ENCODE peak calls at places on chromosome X, in ten cellular contexts. One of them, this sample, is unnamed.

GRCh38 chrX:67351411-67351810 is 192.4 kb upstream of the AR start:
- DNase-seq in lower leg skin: no peak
- DNase-seq in H1: no peak
- DNase-seq in GM12892: no peak
- DNase-seq in sigmoid colon: no peak
- DNase-seq in prostate gland: no peak
- DNase-seq in spleen: no peak
- DNase-seq in breast epithelium: no peak
- DNase-seq in HepG2: no peak
- DNase-seq in adrenal gland: no peak
- DNase-seq in this sample: no peak

GRCh38 chrX:499870-500364 is 113.2 kb upstream of the PPP2R3B start:
- DNase-seq in spleen: peak
- DNase-seq in sigmoid colon: no peak
- DNase-seq in H1: peak
- DNase-seq in lower leg skin: no peak
- DNase-seq in HepG2: no peak
- DNase-seq in adrenal gland: no peak
- DNase-seq in breast epithelium: no peak
- DNase-seq in GM12892: no peak
- DNase-seq in prostate gland: no peak
- DNase-seq in this sample: no peak

GRCh38 chrX:130039847-130040246 is 57.4 kb downstream of the BCORL1 start:
- DNase-seq in sigmoid colon: no peak
- DNase-seq in breast epithelium: no peak
- DNase-seq in lower leg skin: no peak
- DNase-seq in adrenal gland: no peak
- DNase-seq in prostate gland: no peak
- DNase-seq in HepG2: no peak
- DNase-seq in GM12892: no peak
- DNase-seq in spleen: no peak
- DNase-seq in H1: no peak
- DNase-seq in this sample: no peak

GRCh38 chrX:130916636-130917422 is 13.8 kb upstream of the ENOX2 start:
- DNase-seq in lower leg skin: no peak
- DNase-seq in spleen: no peak
- DNase-seq in prostate gland: peak
- DNase-seq in sigmoid colon: no peak
- DNase-seq in breast epithelium: no peak
- DNase-seq in adrenal gland: peak
- DNase-seq in H1: no peak
- DNase-seq in HepG2: peak
- DNase-seq in GM12892: peak
- DNase-seq in this sample: no peak

GRCh38 chrX:120299928-120300327 is 11.3 kb downstream of the TMEM255A start:
- DNase-seq in prostate gland: no peak
- DNase-seq in adrenal gland: no peak
- DNase-seq in spleen: no peak
- DNase-seq in sigmoid colon: no peak
- DNase-seq in H1: no peak
- DNase-seq in HepG2: peak
- DNase-seq in lower leg skin: no peak
- DNase-seq in breast epithelium: no peak
- DNase-seq in GM12892: no peak
- DNase-seq in this sample: no peak

GRCh38 chrX:138775501-138775900 is 64.0 kb upstream of the FGF13 start:
- DNase-seq in adrenal gland: no peak
- DNase-seq in H1: no peak
- DNase-seq in sigmoid colon: no peak
- DNase-seq in prostate gland: no peak
- DNase-seq in spleen: no peak
- DNase-seq in HepG2: peak
- DNase-seq in GM12892: no peak
- DNase-seq in lower leg skin: no peak
- DNase-seq in breast epithelium: no peak
- DNase-seq in this sample: no peak

GRCh38 chrX:110061138-110061537 is 58.2 kb downstream of the TMEM164 start:
- DNase-seq in prostate gland: no peak
- DNase-seq in lower leg skin: no peak
- DNase-seq in HepG2: no peak
- DNase-seq in GM12892: no peak
- DNase-seq in adrenal gland: no peak
- DNase-seq in sigmoid colon: no peak
- DNase-seq in spleen: no peak
- DNase-seq in H1: no peak
- DNase-seq in breast epithelium: no peak
- DNase-seq in this sample: no peak

GRCh38 chrX:106263817-106264216 is 95.7 kb downstream of the PWWP3B start:
- DNase-seq in adrenal gland: no peak
- DNase-seq in prostate gland: no peak
- DNase-seq in H1: no peak
- DNase-seq in HepG2: no peak
- DNase-seq in sigmoid colon: no peak
- DNase-seq in breast epithelium: no peak
- DNase-seq in lower leg skin: no peak
- DNase-seq in GM12892: no peak
- DNase-seq in spleen: no peak
- DNase-seq in this sample: no peak

GRCh38 chrX:107429090-107429489 is 20.4 kb upstream of the FRMPD3 start:
- DNase-seq in H1: no peak
- DNase-seq in GM12892: no peak
- DNase-seq in HepG2: peak
- DNase-seq in breast epithelium: no peak
- DNase-seq in adrenal gland: no peak
- DNase-seq in lower leg skin: no peak
- DNase-seq in spleen: no peak
- DNase-seq in sigmoid colon: no peak
- DNase-seq in prostate gland: no peak
- DNase-seq in this sample: no peak

GRCh38 chrX:10195425-10195824 is 38.6 kb downstream of the CLCN4 start:
- DNase-seq in adrenal gland: no peak
- DNase-seq in GM12892: no peak
- DNase-seq in spleen: no peak
- DNase-seq in lower leg skin: no peak
- DNase-seq in H1: no peak
- DNase-seq in HepG2: no peak
- DNase-seq in prostate gland: no peak
- DNase-seq in breast epithelium: no peak
- DNase-seq in sigmoid colon: no peak
- DNase-seq in this sample: no peak

GRCh38 chrX:10197597-10198210 is 40.9 kb downstream of the CLCN4 start:
- DNase-seq in spleen: no peak
- DNase-seq in lower leg skin: no peak
- DNase-seq in adrenal gland: no peak
- DNase-seq in GM12892: no peak
- DNase-seq in breast epithelium: no peak
- DNase-seq in prostate gland: no peak
- DNase-seq in sigmoid colon: no peak
- DNase-seq in H1: no peak
- DNase-seq in HepG2: no peak
- DNase-seq in this sample: no peak

GRCh38 chrX:10198254-10198653 is 41.5 kb downstream of the CLCN4 start:
- DNase-seq in sigmoid colon: no peak
- DNase-seq in lower leg skin: no peak
- DNase-seq in spleen: no peak
- DNase-seq in prostate gland: no peak
- DNase-seq in GM12892: no peak
- DNase-seq in adrenal gland: no peak
- DNase-seq in breast epithelium: no peak
- DNase-seq in HepG2: no peak
- DNase-seq in H1: no peak
- DNase-seq in this sample: no peak

GRCh38 chrX:10193587-10193986 is 36.8 kb downstream of the CLCN4 start:
- DNase-seq in HepG2: no peak
- DNase-seq in breast epithelium: no peak
- DNase-seq in GM12892: no peak
- DNase-seq in lower leg skin: no peak
- DNase-seq in sigmoid colon: no peak
- DNase-seq in H1: no peak
- DNase-seq in spleen: no peak
- DNase-seq in prostate gland: no peak
- DNase-seq in adrenal gland: no peak
- DNase-seq in this sample: no peak

DNA sequence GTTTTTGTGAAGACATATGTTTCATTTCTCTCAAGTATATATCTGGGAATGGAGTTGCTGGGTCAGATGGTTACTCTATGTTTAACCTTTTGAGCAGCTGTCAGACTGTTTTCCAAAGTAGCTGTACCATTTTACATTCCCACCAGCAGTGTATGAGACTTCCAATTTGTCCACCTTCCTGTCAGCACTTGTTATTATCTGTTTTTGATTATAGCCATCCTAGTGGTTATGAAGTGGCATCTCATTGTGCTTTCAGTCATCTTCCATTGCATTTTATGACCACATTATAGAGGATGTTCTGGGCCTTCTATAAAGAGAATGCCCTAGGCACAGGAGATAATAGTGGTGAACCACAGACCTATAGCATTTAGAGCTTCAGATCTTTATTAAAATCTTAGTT is 39.2 kb downstream of the CLCN4 start:
- DNase-seq in spleen: no peak
- DNase-seq in breast epithelium: no peak
- DNase-seq in GM12892: no peak
- DNase-seq in sigmoid colon: no peak
- DNase-seq in lower leg skin: no peak
- DNase-seq in prostate gland: no peak
- DNase-seq in HepG2: no peak
- DNase-seq in H1: no peak
- DNase-seq in adrenal gland: no peak
- DNase-seq in this sample: no peak
- TF ChIP-seq POLR2A in spleen: no peak
- TF ChIP-seq POLR2A in breast epithelium: no peak
- TF ChIP-seq POLR2A in GM12892: no peak
- TF ChIP-seq POLR2A in sigmoid colon: no peak
- TF ChIP-seq POLR2A in lower leg skin: no peak
- TF ChIP-seq POLR2A in prostate gland: no peak
- TF ChIP-seq POLR2A in HepG2: no peak
- TF ChIP-seq POLR2A in H1: no peak
- TF ChIP-seq POLR2A in adrenal gland: no peak
- TF ChIP-seq POLR2A in this sample: no peak

DNA sequence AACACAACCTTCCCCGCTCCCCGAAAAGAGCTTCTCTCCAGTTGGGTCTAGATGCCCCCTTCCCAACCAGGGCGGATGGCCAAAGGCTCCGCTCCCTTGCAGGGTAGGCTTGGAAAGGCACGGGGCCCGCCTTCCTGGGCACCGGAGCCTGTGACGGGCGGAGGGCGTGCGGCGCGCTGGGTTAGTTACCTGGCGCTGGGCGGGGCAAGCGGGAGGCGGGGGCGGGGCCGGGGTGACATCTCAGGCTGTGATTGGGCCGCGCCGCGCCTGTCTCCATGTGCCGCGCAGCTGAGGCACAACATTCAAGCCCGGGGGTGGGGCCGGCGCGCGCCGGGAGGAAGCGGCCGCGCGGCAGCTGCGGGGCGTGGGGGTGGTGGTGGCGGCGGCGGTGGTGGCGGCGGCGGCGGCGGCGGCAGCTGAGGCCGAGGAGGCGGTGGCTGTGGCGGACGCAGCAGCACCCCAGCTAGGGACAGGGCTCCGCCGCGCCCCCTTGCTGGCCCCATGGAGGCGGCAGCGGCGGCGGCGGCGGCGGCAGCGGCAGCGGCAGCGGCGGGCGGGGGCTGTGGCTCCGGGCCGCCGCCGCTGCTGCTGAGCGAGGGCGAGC is at the start of gene REPS2:
- DNase-seq in prostate gland: peak
- DNase-seq in sigmoid colon: peak
- DNase-seq in lower leg skin: peak
- DNase-seq in breast epithelium: peak
- DNase-seq in H1: peak
- DNase-seq in adrenal gland: peak
- DNase-seq in spleen: peak
- DNase-seq in GM12892: peak
- DNase-seq in HepG2: peak
- DNase-seq in this sample: peak
- TF ChIP-seq POLR2A in prostate gland: peak
- TF ChIP-seq POLR2A in sigmoid colon: no peak
- TF ChIP-seq POLR2A in lower leg skin: no peak
- TF ChIP-seq POLR2A in breast epithelium: no peak
- TF ChIP-seq POLR2A in H1: no peak
- TF ChIP-seq POLR2A in adrenal gland: no peak
- TF ChIP-seq POLR2A in spleen: no peak
- TF ChIP-seq POLR2A in GM12892: no peak
- TF ChIP-seq POLR2A in HepG2: no peak
- TF ChIP-seq POLR2A in this sample: no peak

DNA sequence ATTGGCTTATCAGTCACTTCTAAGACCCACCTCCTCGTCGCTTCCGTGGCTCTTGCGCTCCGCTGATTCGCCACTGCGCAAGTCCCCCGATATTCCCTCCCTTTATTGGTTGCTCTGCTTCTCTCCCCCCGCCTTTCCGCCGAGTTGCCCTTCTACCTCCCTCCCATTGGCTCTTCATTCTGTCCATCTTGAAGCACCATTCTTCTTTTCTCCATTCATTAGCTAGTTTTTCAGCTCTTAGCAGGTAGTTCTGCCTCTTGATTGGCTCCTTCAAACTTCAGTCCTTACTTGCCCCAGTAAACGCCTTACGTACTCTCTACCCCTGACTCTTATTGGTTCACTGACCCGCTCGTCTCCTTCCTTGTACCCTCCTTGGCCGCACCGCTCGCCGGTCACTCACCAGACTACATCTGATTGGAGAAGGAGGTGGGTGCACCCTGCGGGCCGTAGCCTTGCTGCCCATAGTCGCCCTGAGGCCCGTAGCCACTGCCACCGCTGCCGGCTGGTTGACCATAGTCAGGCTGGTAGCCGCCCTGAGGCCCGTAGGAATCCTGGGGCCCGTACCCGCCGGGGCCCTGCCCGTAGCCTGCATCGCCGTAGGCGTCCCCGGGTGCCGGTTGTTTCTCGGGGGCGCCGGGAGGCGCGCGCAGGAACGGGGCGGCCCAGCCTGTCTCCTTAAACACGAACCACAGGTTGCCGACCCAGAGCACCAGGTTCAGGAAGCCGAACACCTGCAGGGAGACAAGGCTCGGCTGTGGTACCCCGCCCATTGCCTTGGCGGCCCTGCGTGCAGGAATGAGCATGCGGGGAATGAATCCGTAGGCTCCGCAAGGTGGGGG is 5.1 kb upstream of the PRICKLE3 start:
- DNase-seq in breast epithelium: peak
- DNase-seq in prostate gland: peak
- DNase-seq in adrenal gland: peak
- DNase-seq in H1: peak
- DNase-seq in HepG2: peak
- DNase-seq in lower leg skin: peak
- DNase-seq in GM12892: peak
- DNase-seq in spleen: peak
- DNase-seq in sigmoid colon: peak
- DNase-seq in this sample: peak
- TF ChIP-seq POLR2A in breast epithelium: no peak
- TF ChIP-seq POLR2A in prostate gland: peak
- TF ChIP-seq POLR2A in adrenal gland: peak
- TF ChIP-seq POLR2A in H1: peak
- TF ChIP-seq POLR2A in HepG2: peak
- TF ChIP-seq POLR2A in lower leg skin: no peak
- TF ChIP-seq POLR2A in GM12892: peak
- TF ChIP-seq POLR2A in spleen: no peak
- TF ChIP-seq POLR2A in sigmoid colon: peak
- TF ChIP-seq POLR2A in this sample: peak

DNA sequence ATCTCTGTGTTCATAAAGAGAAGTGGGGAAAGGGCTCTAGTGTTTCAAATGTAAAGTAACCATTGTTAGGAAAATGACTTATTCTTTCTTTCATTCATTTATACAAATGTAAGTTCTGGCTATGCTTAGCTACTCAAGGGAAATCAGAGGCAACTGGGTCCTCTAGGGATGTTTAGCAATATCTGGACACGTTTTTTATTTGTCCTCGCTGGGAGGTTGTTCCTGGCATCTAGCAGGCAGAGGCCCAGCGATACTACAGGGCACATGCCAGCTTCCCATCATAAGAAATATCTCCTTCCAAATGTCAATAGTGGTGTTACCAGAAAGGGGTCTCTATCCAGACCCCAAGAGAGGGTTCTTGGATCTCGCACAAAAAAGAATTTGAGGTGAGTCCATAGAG is 150.0 kb downstream of the VCX3A start:
- DNase-seq in spleen: no peak
- DNase-seq in prostate gland: no peak
- DNase-seq in HepG2: no peak
- DNase-seq in lower leg skin: no peak
- DNase-seq in GM12892: no peak
- DNase-seq in H1: no peak
- DNase-seq in breast epithelium: no peak
- DNase-seq in sigmoid colon: no peak
- DNase-seq in adrenal gland: no peak
- DNase-seq in this sample: no peak
- TF ChIP-seq POLR2A in spleen: no peak
- TF ChIP-seq POLR2A in prostate gland: no peak
- TF ChIP-seq POLR2A in HepG2: no peak
- TF ChIP-seq POLR2A in lower leg skin: no peak
- TF ChIP-seq POLR2A in GM12892: no peak
- TF ChIP-seq POLR2A in H1: no peak
- TF ChIP-seq POLR2A in breast epithelium: no peak
- TF ChIP-seq POLR2A in sigmoid colon: no peak
- TF ChIP-seq POLR2A in adrenal gland: no peak
- TF ChIP-seq POLR2A in this sample: no peak

This sample was measured in esophagus squamous epithelium.